ENCODE peak calls at places on chromosomes 3 and 15, in four cellular contexts. J, T, R and A are unnamed samples.

GRCh38 chr15:97502038-97502437 is 458.5 kb upstream of the ARRDC4 start:
- DNase-seq in J (no peak), T (no peak), R (no peak), A (no peak)

GRCh38 chr3:53195602-53196574 is 34.9 kb downstream of the PRKCD start:
- DNase-seq in J (peak), T (peak), R (peak), A (peak)

GRCh38 chr3:10378246-10378645 is 57.3 kb upstream of the SEC13 start:
- DNase-seq in J (no peak), T (no peak), R (no peak), A (no peak)

GRCh38 chr3:131658115-131658514 is 155.3 kb upstream of the MRPL3 start:
- DNase-seq in J (peak), T (no peak), R (no peak), A (no peak)

GRCh38 chr15:99863527-99864198 is 130.4 kb upstream of the LYSMD4 start:
- DNase-seq in J (no peak), T (no peak), R (no peak), A (no peak)

GRCh38 chr3:69273895-69274294 is 112.0 kb downstream of the FRMD4B start:
- DNase-seq in J (no peak), T (no peak), R (no peak), A (no peak)

GRCh38 chr15:96166223-96167200 is 164.0 kb upstream of the NR2F2 start:
- DNase-seq in J (no peak), T (no peak), R (no peak), A (no peak)

GRCh38 chr3:108103971-108104797 is 13.4 kb upstream of the CD47 start:
- DNase-seq in J (no peak), T (no peak), R (no peak), A (no peak)

GRCh38 chr15:36951747-36952247 is 148.6 kb downstream of the MEIS2 start:
- DNase-seq in J (no peak), T (peak), R (no peak), A (no peak)

GRCh38 chr15:101049282-101049681 is 130.1 kb downstream of the LRRK1 start:
- DNase-seq in J (no peak), T (no peak), R (no peak), A (no peak)

GRCh38 chr3:100386437-100387064 is 14.3 kb downstream of the TOMM70 start:
- DNase-seq in J (no peak), T (no peak), R (no peak), A (no peak)

GRCh38 chr15:91255788-91256187 is 155.7 kb downstream of the SV2B start:
- DNase-seq in J (no peak), T (no peak), R (no peak), A (no peak)

GRCh38 chr3:82005266-82005665 is 243.8 kb upstream of the GBE1 start:
- DNase-seq in J (no peak), T (no peak), R (no peak), A (no peak)

GRCh38 chr3:157329541-157329940 is 107.1 kb upstream of the PTX3 start:
- DNase-seq in J (no peak), T (peak), R (no peak), A (no peak)

GRCh38 chr15:67690936-67691335 is 134.4 kb upstream of the SKOR1 start:
- DNase-seq in J (no peak), T (peak), R (no peak), A (no peak)

GRCh38 chr3:127628788-127629456 is at the start of gene PODXL2:
- DNase-seq in J (peak), T (peak), R (peak), A (peak)

GRCh38 chr3:52446631-52447511 is 2.0 kb upstream of the SEMA3G start:
- DNase-seq in J (peak), T (peak), R (peak), A (peak)

GRCh38 chr3:30578479-30578878 is 27.9 kb upstream of the TGFBR2 start:
- DNase-seq in J (no peak), T (peak), R (peak), A (no peak)

GRCh38 chr3:129025691-129026435 is 24.8 kb downstream of the EFCC1 start:
- DNase-seq in J (no peak), T (peak), R (peak), A (no peak)

GRCh38 chr3:187765342-187765741 is 20.1 kb upstream of the BCL6 start:
- DNase-seq in J (no peak), T (peak), R (no peak), A (no peak)

GRCh38 chr3:16916840-16917239 is 32.1 kb downstream of the PLCL2 start:
- DNase-seq in J (no peak), T (no peak), R (no peak), A (no peak)

GRCh38 chr15:75042730-75043508 is 19.5 kb downstream of the PPCDC start:
- DNase-seq in J (no peak), T (peak), R (peak), A (peak)

GRCh38 chr3:171982829-171983228 is 56.5 kb upstream of the FNDC3B start:
- DNase-seq in J (no peak), T (peak), R (no peak), A (no peak)

GRCh38 chr3:139288266-139288821 is 55.5 kb upstream of the MRPS22 start:
- DNase-seq in J (no peak), T (no peak), R (no peak), A (no peak)